ENCODE peak calls at places on chromosomes 1 and 21, in four cellular contexts. E is choroid plexus epithelial cell, Z is brain microvascular endothelial cell, L is fibroblast of lung. F is an unnamed sample.

GRCh38 chr1:218108034-218108433 is 177.1 kb upstream of the RRP15 start:
- DNase-seq in E (no peak), Z (no peak), L (no peak), F (no peak)

GRCh38 chr1:232979596-232979995 is 29.2 kb downstream of the NTPCR start:
- DNase-seq in E (no peak), Z (no peak), L (no peak), F (no peak)

GRCh38 chr1:153598309-153599172 is 14.4 kb downstream of the S100A16 start:
- DNase-seq in E (peak), Z (peak), L (peak), F (peak)

GRCh38 chr1:23556661-23557470 is 2.4 kb downstream of the ID3 start:
- DNase-seq in E (peak), Z (peak), L (peak), F (peak)

GRCh38 chr1:195097316-195097715 is 1510.9 kb downstream of the KCNT2 start:
- DNase-seq in E (no peak), Z (no peak), L (no peak), F (no peak)

GRCh38 chr1:86774305-86775304 is 70.2 kb downstream of the SH3GLB1 start:
- DNase-seq in E (peak), Z (peak), L (peak), F (peak)

GRCh38 chr1:43269627-43270375 is at the start of gene TMEM125:
- DNase-seq in E (no peak), Z (no peak), L (no peak), F (no peak)

GRCh38 chr1:23810818-23811420 is 10.4 kb upstream of the GALE start:
- DNase-seq in E (peak), Z (no peak), L (peak), F (no peak)

GRCh38 chr1:170700842-170701305 is 36.9 kb downstream of the PRRX1 start:
- DNase-seq in E (peak), Z (no peak), L (peak), F (peak)

GRCh38 chr1:220797553-220797952 is 10.8 kb downstream of the MTARC1 start:
- DNase-seq in E (no peak), Z (no peak), L (no peak), F (no peak)

GRCh38 chr1:165882168-165882837 is 54.9 kb downstream of the UCK2 start:
- DNase-seq in E (no peak), Z (no peak), L (no peak), F (no peak)

GRCh38 chr1:174366946-174367345 is 80.8 kb upstream of the GPR52 start:
- DNase-seq in E (no peak), Z (no peak), L (no peak), F (no peak)

GRCh38 chr1:59814901-59815825 is at the start of gene HOOK1:
- DNase-seq in E (no peak), Z (no peak), L (no peak), F (no peak)
- H3K4me3 ChIP-seq in E (no peak), Z (peak), L (no peak), F (no peak)

GRCh38 chr1:229323885-229324553 is 18.8 kb downstream of the CCSAP start:
- DNase-seq in E (no peak), Z (no peak), L (no peak), F (no peak)
- TF ChIP-seq CTCF in E (no peak), Z (no peak), L (no peak), F (no peak)

DNA sequence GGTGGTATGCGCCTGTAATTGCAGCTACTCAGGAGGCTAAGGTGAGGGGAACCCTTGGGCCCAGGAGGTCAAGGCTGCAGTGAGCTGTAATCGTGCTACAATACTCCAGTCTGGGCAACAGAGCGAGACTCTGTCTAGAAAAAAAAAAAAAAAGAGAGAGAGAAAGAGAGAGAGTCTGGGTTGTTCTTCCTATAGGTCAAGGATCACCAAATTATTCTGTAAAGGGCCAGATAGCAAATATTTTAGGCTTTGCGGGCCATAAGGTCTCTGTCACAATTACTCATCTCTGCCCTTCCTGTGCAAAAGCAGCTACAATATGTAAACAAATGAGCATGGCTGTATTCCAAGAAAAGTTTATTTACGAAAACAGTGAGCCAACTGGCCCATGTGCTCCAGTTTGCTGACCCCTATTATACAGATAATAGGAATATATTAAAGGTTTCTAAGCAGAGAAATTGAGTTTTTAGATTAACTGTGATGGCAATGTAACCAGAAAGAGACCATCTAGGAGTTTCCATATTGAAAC is 2.1 kb downstream of the SASS6 start:
- DNase-seq in E (peak), Z (no peak), L (peak), F (peak)
- H3K4me3 ChIP-seq in E (no peak), Z (no peak), L (no peak), F (no peak)

DNA sequence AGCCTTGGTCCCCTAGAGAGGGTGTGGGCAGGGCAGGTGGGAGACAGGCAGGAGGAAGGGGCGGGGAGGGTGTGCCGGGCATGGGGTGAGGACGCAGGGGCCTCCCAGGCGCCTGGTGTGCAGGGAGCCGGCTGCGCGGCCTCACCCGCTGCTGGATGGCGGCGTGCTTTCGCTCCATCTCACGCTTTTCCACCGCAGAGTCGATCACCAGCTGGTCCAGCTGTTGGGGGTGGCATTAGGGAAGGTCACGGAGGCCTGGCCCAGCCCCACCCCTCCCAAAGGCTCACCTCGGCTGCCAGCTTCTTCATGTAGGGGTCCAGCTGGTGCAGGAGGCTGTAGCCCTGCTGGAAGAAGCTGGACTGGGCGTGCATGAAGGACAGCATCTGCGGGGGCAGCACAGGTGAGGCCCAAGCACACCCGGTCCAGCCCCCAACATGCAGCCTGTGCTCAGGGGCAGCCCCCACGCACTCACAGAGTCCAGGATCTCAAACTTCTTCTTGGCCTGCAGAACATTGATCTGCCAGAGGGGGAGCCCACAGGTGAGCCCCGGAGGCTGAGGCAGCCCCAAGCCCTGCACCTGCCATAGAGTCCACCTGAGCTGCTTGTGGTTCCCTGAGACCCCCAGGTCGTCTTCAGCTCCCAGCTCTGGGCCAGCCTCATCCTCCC is 7.9 kb downstream of the ACAP3 start:
- DNase-seq in E (no peak), Z (no peak), L (no peak), F (no peak)
- TF ChIP-seq CTCF in E (peak), Z (peak), L (peak), F (peak)

GRCh38 chr21:17903929-17904639 is 84.9 kb upstream of the C21orf91 start:
- DNase-seq in E (no peak), Z (no peak), L (no peak), F (no peak)
- H3K4me3 ChIP-seq in E (no peak), Z (no peak), L (no peak), F (no peak)

GRCh38 chr1:155084722-155085503 is 6.3 kb downstream of the EFNA3 start:
- DNase-seq in E (peak), Z (peak), L (peak), F (peak)

GRCh38 chr1:155082941-155083541 is 4.4 kb downstream of the EFNA3 start:
- DNase-seq in E (no peak), Z (no peak), L (no peak), F (no peak)

GRCh38 chr1:155085504-155086181 is 7.0 kb downstream of the EFNA3 start:
- DNase-seq in E (no peak), Z (peak), L (no peak), F (no peak)

GRCh38 chr1:155082301-155082940 is 3.8 kb downstream of the EFNA3 start:
- DNase-seq in E (no peak), Z (no peak), L (no peak), F (no peak)

GRCh38 chr1:155083865-155084721 is 5.5 kb downstream of the EFNA3 start:
- DNase-seq in E (no peak), Z (peak), L (peak), F (peak)
- TF ChIP-seq CTCF in E (peak), Z (peak), L (peak), F (peak)

DNA sequence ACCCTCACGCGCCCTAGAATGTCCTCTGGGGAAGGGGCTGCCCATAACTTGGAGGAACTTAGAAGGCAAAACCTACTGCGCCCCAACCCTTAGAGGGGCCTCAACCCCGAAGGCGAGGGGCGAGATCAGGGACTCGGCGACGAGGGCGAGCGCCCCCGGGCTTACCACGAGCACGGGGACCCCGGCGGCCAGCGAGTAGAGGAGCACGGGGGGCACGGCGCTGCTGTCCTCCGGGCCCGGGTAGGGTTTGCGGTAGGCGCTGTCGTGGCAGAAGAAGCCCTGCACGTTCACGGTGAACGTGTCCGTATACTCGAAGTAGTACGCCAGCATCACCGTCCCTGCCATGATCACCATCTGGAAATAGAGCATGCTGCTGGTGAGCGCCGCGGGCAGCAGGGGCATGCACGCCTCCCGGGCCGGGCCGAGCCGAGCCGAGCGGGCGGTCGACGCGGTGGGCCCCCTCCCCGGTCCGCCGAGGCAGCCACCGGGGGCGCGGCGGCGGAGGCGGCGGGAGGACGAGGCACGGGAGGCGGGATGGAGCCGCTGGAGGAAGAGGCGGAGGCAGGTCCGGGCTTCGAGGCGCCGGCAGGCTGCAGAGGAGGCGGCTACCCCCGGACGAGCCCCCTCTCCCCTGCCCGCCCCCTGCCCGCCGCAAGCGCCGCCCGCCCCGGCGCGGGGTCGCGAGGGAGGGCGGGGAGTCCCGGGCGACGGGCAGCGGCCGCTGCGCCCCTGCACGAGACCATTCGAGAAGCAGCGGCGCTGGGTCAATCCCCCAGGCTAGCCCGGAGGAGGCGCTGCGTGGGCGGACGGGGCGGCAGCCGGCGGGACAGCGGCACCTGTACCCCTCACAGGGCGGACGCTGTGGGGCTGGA is at the start of gene PLPPR5:
- DNase-seq in E (peak), Z (peak), L (peak), F (no peak)
- H3K4me3 ChIP-seq in E (peak), Z (peak), L (peak), F (peak)

GRCh38 chr1:182264187-182264586 is 127.4 kb downstream of the GLUL start:
- DNase-seq in E (no peak), Z (no peak), L (no peak), F (no peak)

GRCh38 chr1:182268659-182269058 is 122.9 kb downstream of the GLUL start:
- DNase-seq in E (no peak), Z (no peak), L (no peak), F (no peak)

GRCh38 chr1:182270731-182271130 is 120.9 kb downstream of the GLUL start:
- DNase-seq in E (no peak), Z (no peak), L (no peak), F (peak)

GRCh38 chr1:182263706-182264105 is 127.9 kb downstream of the GLUL start:
- DNase-seq in E (no peak), Z (no peak), L (no peak), F (no peak)

GRCh38 chr1:182269097-182269496 is 122.5 kb downstream of the GLUL start:
- DNase-seq in E (no peak), Z (no peak), L (no peak), F (peak)
- TF ChIP-seq CTCF in E (no peak), Z (peak), L (no peak), F (no peak)

GRCh38 chr1:9245230-9245619 is 10.7 kb downstream of the H6PD start:
- DNase-seq in E (no peak), Z (no peak), L (no peak), F (no peak)

GRCh38 chr1:9242338-9242969 is 7.9 kb downstream of the H6PD start:
- DNase-seq in E (peak), Z (no peak), L (peak), F (peak)

GRCh38 chr1:9245661-9246060 is 11.1 kb downstream of the H6PD start:
- DNase-seq in E (no peak), Z (no peak), L (no peak), F (no peak)

GRCh38 chr1:9246215-9246614 is 11.6 kb downstream of the H6PD start:
- DNase-seq in E (no peak), Z (no peak), L (no peak), F (no peak)

GRCh38 chr1:9244501-9245229 is 10.1 kb downstream of the H6PD start:
- DNase-seq in E (peak), Z (no peak), L (no peak), F (peak)
- H3K4me3 ChIP-seq in E (no peak), Z (no peak), L (no peak), F (no peak)

GRCh38 chr1:110283677-110284076 is 55.5 kb upstream of the RBM15 start:
- DNase-seq in E (peak), Z (peak), L (no peak), F (no peak)

GRCh38 chr1:110280804-110281203 is 58.4 kb upstream of the RBM15 start:
- DNase-seq in E (no peak), Z (no peak), L (no peak), F (no peak)

GRCh38 chr1:110282395-110282794 is 56.8 kb upstream of the RBM15 start:
- DNase-seq in E (no peak), Z (no peak), L (no peak), F (no peak)

GRCh38 chr1:110281363-110282290 is 57.5 kb upstream of the RBM15 start:
- DNase-seq in E (peak), Z (no peak), L (no peak), F (no peak)

DNA sequence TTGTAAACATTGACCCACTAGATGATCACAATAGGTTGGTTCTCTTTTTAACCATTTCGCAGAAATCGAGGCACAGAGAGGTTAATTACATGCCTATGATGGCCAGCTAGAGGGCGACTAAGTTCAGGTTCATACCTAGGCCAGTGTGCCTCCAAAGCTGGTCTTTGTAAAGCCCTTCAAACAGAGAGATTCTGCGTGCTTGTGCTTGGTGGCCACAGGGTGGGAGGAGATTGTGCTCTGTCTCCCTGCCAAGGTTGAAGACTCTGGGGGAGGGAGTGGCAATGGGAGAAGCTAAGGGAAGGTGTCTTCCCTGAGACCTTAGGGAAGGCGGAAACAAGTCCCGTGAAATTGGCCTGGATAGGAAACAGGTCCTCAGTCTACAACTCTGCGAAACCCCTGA is 59.1 kb upstream of the RBM15 start:
- DNase-seq in E (no peak), Z (no peak), L (no peak), F (no peak)
- TF ChIP-seq CTCF in E (no peak), Z (no peak), L (no peak), F (no peak)

F was measured in fibroblast of villous mesenchyme.